ENCODE peak calls at places on chromosomes 11 and 22, in six cellular contexts. P is mesendoderm, T is H1, K is H9, D is neuronal stem cell, C is mesenchymal stem cell. E is an unnamed sample.

GRCh38 chr11:111086058-111086457 is 159.5 kb upstream of the POU2AF2 start:
- DNase-seq in P (peak), C (no peak), T (no peak), D (no peak), K (no peak), E (no peak)

GRCh38 chr11:75078233-75078632 is 18.4 kb downstream of the OR2AT4 start:
- DNase-seq in T (no peak), D (no peak), C (no peak), P (peak), K (no peak), E (peak)

GRCh38 chr11:26227311-26227710 is 104.6 kb upstream of the ANO3 start:
- DNase-seq in D (no peak), K (no peak), C (peak), P (peak), T (no peak), E (peak)

GRCh38 chr22:23279781-23280180 is 99.5 kb downstream of the BCR start:
- DNase-seq in P (no peak), C (no peak), K (no peak), T (no peak), D (no peak), E (peak)

GRCh38 chr22:49995413-49996191 is 17.0 kb downstream of the IL17REL start:
- DNase-seq in K (no peak), C (no peak), P (no peak), D (no peak), T (no peak), E (no peak)

GRCh38 chr22:27669798-27670599 is 131.6 kb downstream of the MN1 start:
- DNase-seq in T (no peak), C (peak), P (peak), D (no peak), K (peak), E (no peak)

GRCh38 chr11:12109591-12110196 is 696 bp upstream of the MICAL2 start:
- DNase-seq in C (no peak), D (no peak), P (no peak), K (no peak), T (no peak), E (no peak)

GRCh38 chr11:10722307-10722706 is 28.7 kb upstream of the CTR9 start:
- DNase-seq in K (no peak), C (no peak), D (no peak), P (no peak), T (no peak), E (no peak)

GRCh38 chr11:50174189-50174588 is 141.5 kb downstream of the OR4C45 start:
- DNase-seq in C (no peak), K (no peak), T (no peak), D (no peak), P (no peak), E (peak)

GRCh38 chr11:74682731-74683278 is 48.4 kb downstream of the CHRDL2 start:
- DNase-seq in K (no peak), C (no peak), D (no peak), P (no peak), T (no peak), E (no peak)

GRCh38 chr11:126138636-126139540 is 72.6 kb downstream of the RPUSD4 start:
- DNase-seq in T (no peak), C (peak), D (no peak), P (no peak), K (no peak), E (no peak)

GRCh38 chr11:818396-819128 is at the start of gene PNPLA2:
- DNase-seq in T (no peak), C (no peak), D (no peak), P (no peak), K (no peak), E (no peak)

GRCh38 chr11:10418259-10418949 is 36.7 kb upstream of the AMPD3 start:
- DNase-seq in K (no peak), P (no peak), T (no peak), C (no peak), D (no peak), E (peak)

GRCh38 chr11:104136861-104137260 is 27.1 kb downstream of the PDGFD start:
- DNase-seq in T (no peak), D (no peak), K (no peak), C (no peak), P (no peak), E (no peak)

GRCh38 chr22:48239461-48240164 is 1477.2 kb downstream of the TBC1D22A start:
- DNase-seq in D (peak), C (no peak), K (no peak), P (peak), T (no peak), E (no peak)

GRCh38 chr11:44927174-44927661 is 23.5 kb downstream of the TP53I11 start:
- DNase-seq in T (peak), K (peak), P (peak), C (peak), D (peak), E (peak)

GRCh38 chr11:28463826-28464225 is 355.6 kb downstream of the METTL15 start:
- DNase-seq in T (no peak), C (peak), K (no peak), D (no peak), P (no peak), E (peak)

GRCh38 chr11:102666331-102666957 is 39.1 kb downstream of the MMP27 start:
- DNase-seq in T (no peak), C (peak), K (no peak), D (peak), P (peak), E (peak)

GRCh38 chr22:36185828-36186624 is 15.6 kb downstream of the APOL4 start:
- DNase-seq in K (no peak), T (no peak), C (no peak), P (no peak), D (no peak), E (no peak)

GRCh38 chr11:13215157-13215556 is 62.4 kb upstream of the BMAL1 start:
- DNase-seq in K (no peak), T (no peak), D (no peak), P (no peak), C (peak), E (peak)

GRCh38 chr11:126024143-126024542 is 38.5 kb downstream of the CDON start:
- DNase-seq in D (no peak), K (no peak), C (peak), P (no peak), T (no peak), E (no peak)

GRCh38 chr11:1152316-1153104 is 5.2 kb upstream of the MUC5AC start:
- DNase-seq in K (peak), D (no peak), T (no peak), P (no peak), C (peak), E (peak)

GRCh38 chr11:16809901-16810668 is 71.6 kb downstream of the C11orf58 start:
- DNase-seq in P (no peak), T (no peak), K (no peak), D (no peak), C (no peak), E (peak)

GRCh38 chr11:68213135-68213515 is at the start of gene KMT5B:
- DNase-seq in P (no peak), T (no peak), C (peak), K (no peak), D (peak), E (peak)

GRCh38 chr22:17862646-17863181 is 88.4 kb upstream of the BID start:
- DNase-seq in K (no peak), C (no peak), D (no peak), P (no peak), T (no peak), E (no peak)

GRCh38 chr11:3810951-3811350 is 2.6 kb downstream of the PGAP2 start:
- DNase-seq in P (no peak), K (no peak), C (no peak), T (no peak), D (no peak), E (peak)

GRCh38 chr22:37043828-37044538 is 7.6 kb upstream of the KCTD17 start:
- DNase-seq in P (peak), T (no peak), C (peak), K (peak), D (no peak), E (peak)

GRCh38 chr11:88301478-88302140 is 35.9 kb downstream of the CTSC start:
- DNase-seq in D (no peak), C (peak), T (no peak), P (no peak), K (no peak), E (peak)

GRCh38 chr11:130964393-130964792 is 48.1 kb upstream of the SNX19 start:
- DNase-seq in P (no peak), D (no peak), C (no peak), T (no peak), K (no peak), E (no peak)

GRCh38 chr22:17706451-17706900 is 67.8 kb downstream of the BID start:
- DNase-seq in K (peak), C (peak), D (no peak), T (no peak), P (peak), E (peak)

GRCh38 chr11:114368918-114369680 is 31.2 kb downstream of the C11orf71 start:
- DNase-seq in C (no peak), T (no peak), K (no peak), P (no peak), D (no peak), E (no peak)

GRCh38 chr11:73894725-73895335 is 18.0 kb downstream of the PAAF1 start:
- DNase-seq in T (no peak), C (no peak), P (no peak), K (no peak), D (no peak), E (peak)

GRCh38 chr11:117914398-117914761 is 14.8 kb downstream of the TMPRSS13 start:
- DNase-seq in P (no peak), C (no peak), D (no peak), T (no peak), K (peak), E (no peak)

GRCh38 chr11:85774256-85775097 is 36.5 kb downstream of the SYTL2 start:
- DNase-seq in D (no peak), C (no peak), K (no peak), P (no peak), T (no peak), E (no peak)

GRCh38 chr22:28332410-28332809 is 347.2 kb downstream of the TTC28 start:
- DNase-seq in D (no peak), T (no peak), K (no peak), C (no peak), P (no peak), E (peak)

GRCh38 chr11:12079726-12080556 is 30.4 kb upstream of the MICAL2 start:
- DNase-seq in P (peak), C (peak), T (no peak), K (no peak), D (no peak), E (peak)

GRCh38 chr11:62337682-62338181 is 484 bp downstream of the ASRGL1 start:
- DNase-seq in C (peak), K (peak), D (peak), T (no peak), P (peak), E (no peak)

GRCh38 chr11:61793084-61793828 is 545 bp downstream of the FEN1 start:
- DNase-seq in C (no peak), K (no peak), T (no peak), D (no peak), P (no peak), E (no peak)

GRCh38 chr11:47204633-47204989 is 10.2 kb upstream of the DDB2 start:
- DNase-seq in K (no peak), T (no peak), P (peak), C (peak), D (no peak), E (peak)

DNA sequence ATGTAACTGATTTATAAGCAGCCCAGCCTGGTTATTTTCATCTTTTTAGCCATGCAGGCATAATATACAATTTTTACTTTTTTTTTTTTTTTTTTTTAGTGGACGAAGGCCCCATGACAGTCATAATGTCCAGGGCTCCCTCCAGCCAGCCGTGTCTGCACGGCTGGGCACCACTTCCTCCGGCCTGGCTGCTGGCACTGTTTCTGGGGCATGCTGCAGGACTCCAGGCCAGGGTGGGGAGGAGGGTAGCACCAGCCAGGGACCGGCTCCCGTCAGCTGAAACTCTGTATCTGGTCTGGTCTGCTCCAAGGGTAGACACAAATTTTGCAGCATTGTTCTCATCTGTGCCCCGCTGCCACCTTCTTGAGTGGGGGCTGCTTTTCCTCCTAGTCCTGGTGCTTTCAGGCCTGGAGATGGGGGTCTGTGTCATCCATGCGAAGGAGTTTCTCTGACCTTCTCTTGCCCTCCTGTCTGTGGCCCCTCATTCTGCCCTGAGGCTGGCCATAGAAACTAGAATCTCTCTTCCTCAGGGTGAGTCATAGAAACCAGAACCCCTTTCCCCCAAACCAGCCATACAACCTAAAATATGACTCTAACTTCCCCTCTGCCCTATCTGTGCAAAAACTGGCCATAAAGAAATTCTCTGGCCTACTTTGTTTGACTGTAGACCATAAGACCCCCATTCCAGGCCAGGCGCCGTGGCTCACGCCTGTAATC is 9.2 kb upstream of the RRP7A start:
- DNase-seq in D (no peak), T (no peak), C (no peak), P (no peak), K (no peak), E (no peak)
- H2BK5ac ChIP-seq in D (no peak), T (no peak), C (no peak), P (no peak), K (no peak), E (no peak)

GRCh38 chr22:39349967-39350802 is at the start of gene SYNGR1:
- DNase-seq in K (no peak), P (no peak), D (peak), C (no peak), T (no peak), E (no peak)

GRCh38 chr22:39353346-39353745 is 3.6 kb downstream of the SYNGR1 start:
- DNase-seq in D (no peak), K (no peak), P (no peak), T (no peak), C (no peak), E (no peak)

GRCh38 chr22:39350803-39351688 is 1.3 kb downstream of the SYNGR1 start:
- DNase-seq in P (no peak), T (no peak), C (no peak), K (peak), D (no peak), E (no peak)

GRCh38 chr22:39352301-39352867 is 2.6 kb downstream of the SYNGR1 start:
- DNase-seq in P (no peak), C (no peak), K (no peak), T (no peak), D (no peak), E (no peak)

GRCh38 chr22:39351689-39352214 is 2.0 kb downstream of the SYNGR1 start:
- DNase-seq in P (peak), T (no peak), D (no peak), K (peak), C (peak), E (peak)
- H2BK5ac ChIP-seq in P (no peak), T (peak), D (no peak), K (no peak), C (no peak), E (no peak)

GRCh38 chr11:14518820-14519219 is 1.4 kb downstream of the PSMA1 start:
- DNase-seq in T (no peak), K (no peak), D (no peak), C (no peak), P (no peak), E (no peak)

GRCh38 chr11:14522245-14522644 is 2.1 kb upstream of the PSMA1 start:
- DNase-seq in D (no peak), P (no peak), T (no peak), K (no peak), C (no peak), E (no peak)

GRCh38 chr11:14519692-14520085 is 497 bp downstream of the PSMA1 start:
- DNase-seq in T (no peak), P (no peak), D (no peak), K (no peak), C (no peak), E (peak)

GRCh38 chr11:14520902-14521151 is 641 bp upstream of the PSMA1 start:
- DNase-seq in K (no peak), P (no peak), T (no peak), D (no peak), C (no peak), E (no peak)

DNA sequence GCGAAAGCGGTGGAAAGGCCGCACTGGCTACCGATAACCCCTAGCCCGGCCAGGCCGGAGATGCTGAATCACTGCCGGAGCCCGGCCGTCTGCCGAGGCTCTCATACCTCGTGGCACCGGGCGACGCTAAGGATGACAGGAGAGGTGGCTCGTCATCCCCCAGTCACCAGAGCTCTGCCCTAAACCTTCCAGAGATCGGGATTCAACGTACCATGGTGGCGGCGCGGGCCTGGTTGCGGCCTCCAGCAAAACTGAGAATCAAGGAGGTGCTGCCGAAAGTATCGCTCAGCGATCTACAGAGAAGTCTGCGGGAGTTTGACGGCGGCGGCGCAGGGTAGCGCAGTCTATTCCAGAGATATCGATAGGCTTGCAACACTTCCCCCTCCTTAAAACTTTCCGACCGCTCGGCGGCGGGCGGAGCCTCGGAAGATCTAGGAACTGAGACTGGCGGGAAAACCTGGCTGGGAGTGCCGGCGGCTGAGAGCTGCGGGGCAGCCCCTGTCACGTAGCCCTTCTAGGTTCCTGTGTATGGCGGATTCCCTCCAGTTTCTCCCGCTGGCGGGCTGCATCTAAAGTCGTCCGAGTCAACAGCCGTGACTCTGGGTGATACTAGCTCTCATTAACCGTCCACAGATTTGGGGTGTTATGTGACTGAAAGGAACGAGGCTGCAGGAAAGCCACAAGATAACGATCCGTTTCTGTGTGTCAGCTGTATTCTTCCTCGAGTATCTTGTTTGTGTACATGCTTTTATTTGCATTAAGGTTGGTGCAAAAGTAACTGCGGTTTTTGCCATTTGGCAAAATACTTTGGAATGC is at the start of gene PSMA1:
- DNase-seq in C (peak), D (peak), P (peak), K (peak), T (peak), E (peak)
- H2BK5ac ChIP-seq in C (peak), D (peak), P (peak), K (no peak), T (peak), E (peak)

GRCh38 chr11:8224161-8224591 is 39.5 kb downstream of the LMO1 start:
- DNase-seq in C (no peak), K (no peak), P (no peak), D (no peak), T (no peak), E (no peak)
- H2BK5ac ChIP-seq in C (no peak), K (no peak), P (no peak), D (no peak), T (no peak), E (no peak)

DNA sequence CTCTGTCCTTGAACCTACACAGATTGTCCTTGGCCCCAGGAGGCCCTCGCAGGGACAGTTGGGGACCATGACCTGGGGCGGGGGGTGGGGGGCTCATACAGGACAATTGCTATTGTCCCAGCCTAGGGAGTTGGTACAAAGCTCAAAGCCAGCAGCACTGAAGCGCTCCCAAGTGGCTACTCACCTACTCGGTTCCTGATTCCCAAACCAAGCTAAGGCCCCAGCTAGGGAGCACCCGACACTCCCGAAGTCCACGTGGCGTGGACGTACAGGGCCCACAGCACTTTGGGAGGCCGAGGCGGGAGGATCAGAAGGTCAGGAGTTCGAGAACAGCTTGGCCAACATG is 80.6 kb downstream of the CELSR1 start:
- DNase-seq in D (no peak), K (no peak), C (no peak), P (no peak), T (no peak), E (no peak)
- H2BK5ac ChIP-seq in D (no peak), K (no peak), C (no peak), P (no peak), T (no peak), E (no peak)

DNA sequence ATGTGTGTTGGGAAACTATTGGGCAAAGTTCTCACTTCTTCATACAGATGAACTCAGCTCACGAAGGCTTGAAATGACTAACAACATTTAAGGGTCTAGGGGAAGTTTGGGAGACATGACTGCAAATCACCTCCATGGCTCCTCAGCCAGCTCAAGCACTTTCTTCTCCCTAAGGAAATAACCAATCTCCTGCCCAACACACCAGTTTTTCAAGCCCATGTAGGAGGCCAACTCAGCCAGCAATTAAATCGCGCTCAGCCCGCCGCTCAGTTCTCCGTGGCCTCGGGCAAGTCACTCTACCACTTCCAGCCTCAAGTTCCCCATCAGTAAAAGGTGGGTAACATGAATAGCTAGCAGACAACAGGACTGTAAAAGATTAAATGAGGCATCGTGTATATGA is 814 bp downstream of the POLDIP3 start:
- DNase-seq in D (no peak), T (no peak), C (peak), K (no peak), P (peak), E (no peak)
- H2BK5ac ChIP-seq in D (peak), T (peak), C (peak), K (no peak), P (peak), E (peak)

DNA sequence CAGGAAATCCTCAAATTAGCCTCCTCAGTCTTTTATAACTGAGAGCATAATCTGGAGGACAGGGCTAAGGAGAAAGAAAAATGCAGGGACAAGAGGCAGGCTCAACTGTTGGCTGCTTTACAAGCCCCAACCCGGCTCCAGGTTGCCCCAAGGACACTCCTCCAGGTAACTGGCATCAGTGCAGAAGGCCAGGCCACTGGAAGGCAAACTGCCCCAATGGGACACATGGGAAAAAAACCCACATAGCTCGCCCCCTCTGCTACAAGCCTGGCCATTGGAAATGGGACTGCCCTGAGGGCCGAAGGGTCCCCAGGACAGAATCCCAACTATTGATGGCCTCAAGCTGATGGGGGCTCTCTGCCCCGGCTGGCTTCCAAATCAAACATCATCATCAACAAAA is 17.9 kb upstream of the FBLN1 start:
- DNase-seq in D (no peak), P (no peak), K (no peak), C (no peak), T (no peak), E (no peak)
- H2BK5ac ChIP-seq in D (no peak), P (no peak), K (no peak), C (no peak), T (no peak), E (no peak)

GRCh38 chr11:76588455-76589325 is 81.9 kb downstream of the LRRC32 start:
- DNase-seq in K (no peak), D (no peak), T (no peak), P (no peak), C (peak), E (peak)
- H2BK5ac ChIP-seq in K (no peak), D (no peak), T (no peak), P (no peak), C (peak), E (peak)